ENCODE peak calls at places on chromosomes 16 and 17, in ten cellular contexts. C, I, M, G, Y, F, H, V, J and O are unnamed samples.

GRCh38 chr17:36940313-36941264 is 3.3 kb downstream of the LHX1 start:
- DNase-seq in C (no peak), I (no peak), M (no peak), G (no peak), Y (no peak), F (no peak), H (no peak), V (peak), J (no peak), O (no peak)

GRCh38 chr17:32525116-32525515 is 38.3 kb downstream of the CDK5R1 start:
- DNase-seq in C (no peak), I (no peak), M (no peak), G (no peak), Y (no peak), F (peak), H (peak), V (no peak), J (no peak), O (peak)

GRCh38 chr17:39787743-39788484 is 50.2 kb downstream of the GRB7 start:
- DNase-seq in C (no peak), I (no peak), M (no peak), G (no peak), Y (no peak), F (no peak), H (no peak), V (peak), J (no peak), O (no peak)

GRCh38 chr16:30030841-30031413 is at the start of gene TLCD3B:
- DNase-seq in C (no peak), I (no peak), M (peak), G (no peak), Y (no peak), F (peak), H (no peak), V (peak), J (no peak), O (no peak)

GRCh38 chr17:8173056-8173870 is 2.9 kb downstream of the TMEM107 start:
- DNase-seq in C (peak), I (peak), M (peak), G (peak), Y (peak), F (peak), H (peak), V (peak), J (no peak), O (peak)

GRCh38 chr17:16100737-16101400 is 101.2 kb downstream of the TTC19 start:
- DNase-seq in C (no peak), I (no peak), M (no peak), G (no peak), Y (no peak), F (no peak), H (peak), V (no peak), J (no peak), O (no peak)

GRCh38 chr16:14125030-14125681 is 54.0 kb downstream of the MRTFB start:
- DNase-seq in C (no peak), I (no peak), M (no peak), G (no peak), Y (no peak), F (no peak), H (no peak), V (peak), J (no peak), O (peak)

GRCh38 chr17:17750881-17751280 is 69.6 kb downstream of the RAI1 start:
- DNase-seq in C (peak), I (no peak), M (no peak), G (no peak), Y (no peak), F (no peak), H (no peak), V (no peak), J (no peak), O (no peak)

GRCh38 chr17:68892658-68893057 is 62.5 kb downstream of the ABCA8 start:
- DNase-seq in C (no peak), I (no peak), M (no peak), G (no peak), Y (no peak), F (no peak), H (peak), V (no peak), J (no peak), O (no peak)

GRCh38 chr16:50684823-50685455 is 3.8 kb upstream of the SNX20 start:
- DNase-seq in C (no peak), I (no peak), M (no peak), G (no peak), Y (no peak), F (no peak), H (no peak), V (no peak), J (no peak), O (no peak)

GRCh38 chr17:64281962-64282752 is 19.1 kb upstream of the TEX2 start:
- DNase-seq in C (peak), I (peak), M (no peak), G (peak), Y (peak), F (peak), H (peak), V (peak), J (no peak), O (peak)

GRCh38 chr16:1379054-1379862 is 27.5 kb downstream of the GNPTG start:
- DNase-seq in C (peak), I (peak), M (peak), G (peak), Y (peak), F (peak), H (peak), V (peak), J (peak), O (peak)

GRCh38 chr17:81044764-81045589 is 10.0 kb downstream of the BAIAP2 start:
- DNase-seq in C (no peak), I (no peak), M (no peak), G (peak), Y (no peak), F (peak), H (peak), V (no peak), J (no peak), O (peak)

GRCh38 chr16:376817-377418 is 4.9 kb downstream of the PGAP6 start:
- DNase-seq in C (no peak), I (no peak), M (no peak), G (no peak), Y (no peak), F (no peak), H (no peak), V (no peak), J (no peak), O (no peak)

GRCh38 chr16:84138824-84139627 is 6.0 kb downstream of the HSDL1 start:
- DNase-seq in C (peak), I (no peak), M (no peak), G (no peak), Y (no peak), F (peak), H (no peak), V (peak), J (no peak), O (no peak)

GRCh38 chr16:15946257-15947044 is 3.0 kb upstream of the ABCC1 start:
- DNase-seq in C (no peak), I (no peak), M (no peak), G (no peak), Y (no peak), F (peak), H (peak), V (no peak), J (no peak), O (peak)

GRCh38 chr17:78903101-78903779 is at the start of gene CEP295NL:
- DNase-seq in C (peak), I (no peak), M (no peak), G (no peak), Y (no peak), F (peak), H (no peak), V (peak), J (no peak), O (peak)

GRCh38 chr16:2460916-2461315 is 1.0 kb downstream of the TEDC2 start:
- DNase-seq in C (no peak), I (no peak), M (no peak), G (no peak), Y (no peak), F (no peak), H (no peak), V (no peak), J (no peak), O (no peak)

GRCh38 chr17:79082311-79083190 is 7.9 kb downstream of the ENGASE start:
- DNase-seq in C (peak), I (peak), M (no peak), G (no peak), Y (peak), F (peak), H (no peak), V (peak), J (peak), O (peak)

GRCh38 chr17:49444384-49444783 is 29.7 kb upstream of the PHB1 start:
- DNase-seq in C (no peak), I (no peak), M (no peak), G (no peak), Y (no peak), F (no peak), H (no peak), V (no peak), J (no peak), O (no peak)

GRCh38 chr17:42248351-42249179 is 27.6 kb downstream of the STAT5B start:
- DNase-seq in C (peak), I (peak), M (peak), G (peak), Y (peak), F (peak), H (peak), V (peak), J (peak), O (peak)

GRCh38 chr17:49739662-49740271 is 24.2 kb downstream of the FAM117A start:
- DNase-seq in C (peak), I (peak), M (no peak), G (peak), Y (peak), F (no peak), H (no peak), V (no peak), J (peak), O (no peak)

GRCh38 chr17:7438050-7438614 is 1.2 kb upstream of the FGF11 start:
- DNase-seq in C (peak), I (peak), M (peak), G (peak), Y (peak), F (peak), H (no peak), V (peak), J (no peak), O (no peak)

GRCh38 chr16:83109736-83110135 is 483.0 kb downstream of the CDH13 start:
- DNase-seq in C (no peak), I (no peak), M (no peak), G (no peak), Y (no peak), F (peak), H (no peak), V (no peak), J (no peak), O (no peak)

GRCh38 chr17:30207655-30208054 is 27.8 kb downstream of the SLC6A4 start:
- DNase-seq in C (no peak), I (no peak), M (no peak), G (no peak), Y (no peak), F (no peak), H (no peak), V (no peak), J (no peak), O (no peak)

GRCh38 chr16:67543582-67543981 is 15.0 kb downstream of the RIPOR1 start:
- DNase-seq in C (no peak), I (no peak), M (no peak), G (no peak), Y (no peak), F (no peak), H (no peak), V (no peak), J (no peak), O (no peak)

GRCh38 chr17:54063639-54064038 is 240.9 kb downstream of the KIF2B start:
- DNase-seq in C (no peak), I (no peak), M (no peak), G (no peak), Y (no peak), F (no peak), H (no peak), V (no peak), J (no peak), O (no peak)

GRCh38 chr16:57537596-57538234 is 1.3 kb upstream of the CCDC102A start:
- DNase-seq in C (no peak), I (no peak), M (no peak), G (no peak), Y (no peak), F (no peak), H (no peak), V (no peak), J (no peak), O (no peak)

GRCh38 chr17:21173543-21173942 is 40.4 kb downstream of the TMEM11 start:
- DNase-seq in C (no peak), I (no peak), M (no peak), G (no peak), Y (no peak), F (no peak), H (no peak), V (no peak), J (no peak), O (no peak)

GRCh38 chr17:320139-320538 is 32.5 kb downstream of the RPH3AL start:
- DNase-seq in C (no peak), I (no peak), M (no peak), G (no peak), Y (no peak), F (no peak), H (no peak), V (no peak), J (no peak), O (no peak)

GRCh38 chr17:15947976-15948752 is 3.2 kb downstream of the ADORA2B start:
- DNase-seq in C (no peak), I (no peak), M (no peak), G (no peak), Y (no peak), F (no peak), H (no peak), V (no peak), J (no peak), O (no peak)

GRCh38 chr16:82082543-82083244 is 47.6 kb downstream of the HSD17B2 start:
- DNase-seq in C (no peak), I (no peak), M (no peak), G (no peak), Y (no peak), F (peak), H (peak), V (no peak), J (no peak), O (peak)

GRCh38 chr16:11725457-11725856 is 17.2 kb downstream of the TXNDC11 start:
- DNase-seq in C (no peak), I (no peak), M (no peak), G (no peak), Y (no peak), F (peak), H (no peak), V (no peak), J (no peak), O (no peak)

GRCh38 chr16:67709050-67709449 is 10.1 kb downstream of the GFOD2 start:
- DNase-seq in C (no peak), I (no peak), M (no peak), G (no peak), Y (no peak), F (no peak), H (no peak), V (no peak), J (no peak), O (no peak)